ENCODE peak calls at places on chromosome 20, in six cellular contexts. U is HCT116, W is HFFc6, E is spleen, L is tibial artery, C is A549. Z is an unnamed sample.

GRCh38 chr20:32091888-32092346 is 17.6 kb upstream of the TM9SF4 start:
- DNase-seq in E (peak), C (peak), L (peak), W (peak), U (peak), Z (peak)

GRCh38 chr20:36997121-36997520 is 45.6 kb upstream of the SAMHD1 start:
- DNase-seq in W (no peak), C (no peak), U (no peak), E (no peak), L (no peak), Z (no peak)

GRCh38 chr20:25280051-25280573 is 32.2 kb downstream of the PYGB start:
- DNase-seq in E (peak), L (peak), C (no peak), U (no peak), W (no peak), Z (no peak)

GRCh38 chr20:63612276-63612931 is 14.5 kb downstream of the GMEB2 start:
- DNase-seq in E (peak), W (no peak), U (no peak), L (no peak), C (no peak), Z (no peak)

GRCh38 chr20:709864-710761 is 34.5 kb upstream of the SCRT2 start:
- DNase-seq in C (no peak), U (no peak), E (peak), W (no peak), L (peak), Z (no peak)

GRCh38 chr20:25249198-25249931 is 1.5 kb downstream of the PYGB start:
- DNase-seq in U (no peak), C (no peak), L (peak), E (no peak), W (no peak), Z (no peak)

GRCh38 chr20:17854307-17854903 is 114.2 kb downstream of the SNX5 start:
- DNase-seq in L (no peak), C (peak), U (peak), E (no peak), W (no peak), Z (no peak)

GRCh38 chr20:55800501-55800900 is 204.8 kb downstream of the CBLN4 start:
- DNase-seq in C (no peak), U (no peak), L (no peak), W (no peak), E (no peak), Z (no peak)

GRCh38 chr20:6178537-6178936 is 55.7 kb upstream of the FERMT1 start:
- DNase-seq in U (peak), C (no peak), W (peak), L (no peak), E (no peak), Z (no peak)
- TF ChIP-seq CTCF in U (peak), C (peak), W (peak), L (peak), E (no peak), Z (peak)

GRCh38 chr20:50527068-50527605 is 17.0 kb downstream of the PTPN1 start:
- DNase-seq in U (no peak), L (no peak), C (no peak), E (no peak), W (no peak), Z (no peak)
- TF ChIP-seq CTCF in U (no peak), L (no peak), C (no peak), E (no peak), W (no peak), Z (no peak)

DNA sequence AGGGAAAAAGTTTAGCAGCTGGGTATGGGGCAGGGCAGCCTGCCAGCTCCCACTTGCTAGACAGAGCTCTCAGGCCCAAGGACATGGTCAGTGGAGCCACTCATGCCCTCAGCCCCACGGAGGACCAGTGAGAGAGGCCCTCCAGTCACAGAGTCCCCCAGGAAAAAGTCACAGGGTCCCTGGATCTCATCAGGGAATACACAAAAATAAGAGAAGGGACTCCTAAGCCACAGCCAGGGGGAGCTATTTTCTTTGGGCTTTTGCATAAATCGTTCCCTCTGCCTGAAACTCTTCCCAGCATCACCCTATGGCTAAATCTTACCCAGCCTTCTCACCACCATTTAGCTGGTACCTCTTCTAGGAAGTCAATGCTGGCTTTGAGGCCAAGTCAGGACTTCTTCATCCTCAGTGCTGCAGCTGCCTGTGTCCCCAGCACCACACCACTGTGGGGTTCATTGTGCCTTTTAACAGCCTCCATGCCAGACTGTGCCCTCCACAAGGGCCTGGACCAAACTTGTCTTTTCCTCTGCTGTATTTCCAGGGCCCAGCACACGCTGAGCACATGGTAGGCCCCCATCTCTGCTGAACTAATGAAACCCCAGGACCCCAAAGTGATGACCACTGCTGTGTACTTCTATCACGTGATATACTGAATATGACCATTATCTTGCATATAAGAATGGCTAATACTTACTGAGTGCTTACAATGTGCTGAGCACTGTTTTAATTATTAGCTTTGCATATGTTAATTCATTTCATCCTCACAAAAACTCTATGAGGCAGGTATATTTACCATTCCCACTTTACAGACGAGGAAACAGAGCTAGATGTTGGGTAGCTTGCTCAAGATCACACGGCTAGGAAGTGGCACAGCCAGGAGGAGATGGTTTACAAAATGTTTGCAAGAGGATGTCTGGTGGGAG is 2.0 kb downstream of the ZNF335 start:
- DNase-seq in L (peak), W (peak), E (peak), U (peak), C (peak), Z (no peak)
- TF ChIP-seq CTCF in L (peak), W (peak), E (peak), U (peak), C (peak), Z (peak)

GRCh38 chr20:3739926-3740599 is 7.6 kb downstream of the HSPA12B start:
- DNase-seq in E (no peak), W (no peak), L (no peak), U (no peak), C (no peak), Z (no peak)
- TF ChIP-seq CTCF in E (no peak), W (no peak), L (no peak), U (no peak), C (no peak), Z (no peak)

DNA sequence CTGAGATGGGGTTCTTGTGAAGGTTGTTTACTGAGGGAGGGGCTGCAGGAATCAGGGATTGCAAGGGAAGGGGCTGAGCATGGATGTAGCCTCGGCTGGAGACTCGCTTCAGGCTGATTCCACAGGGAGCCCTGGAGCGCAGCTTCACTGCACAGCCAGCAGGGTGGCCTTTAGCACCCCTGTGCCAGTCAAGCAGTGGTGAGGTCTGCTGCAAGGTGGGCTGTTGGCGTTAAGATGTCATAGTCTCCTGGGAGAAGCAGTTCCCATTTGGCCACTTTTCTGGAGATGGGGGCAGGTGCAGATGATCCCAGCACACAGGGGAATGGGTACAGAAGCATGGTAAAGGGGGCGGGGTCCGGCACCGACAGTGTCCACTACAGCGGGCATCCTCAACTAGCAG is 126.3 kb downstream of the TOX2 start:
- DNase-seq in L (peak), W (no peak), C (no peak), E (peak), U (no peak), Z (no peak)
- TF ChIP-seq CTCF in L (no peak), W (peak), C (no peak), E (no peak), U (peak), Z (no peak)

GRCh38 chr20:54221383-54221782 is 13.5 kb downstream of the PFDN4 start:
- DNase-seq in U (no peak), E (no peak), W (no peak), C (no peak), L (no peak), Z (no peak)

GRCh38 chr20:54220722-54221121 is 12.8 kb downstream of the PFDN4 start:
- DNase-seq in C (no peak), U (no peak), W (no peak), L (no peak), E (no peak), Z (no peak)

GRCh38 chr20:54217762-54218161 is 9.9 kb downstream of the PFDN4 start:
- DNase-seq in C (no peak), U (no peak), E (no peak), W (no peak), L (no peak), Z (no peak)

GRCh38 chr20:54218470-54218869 is 10.6 kb downstream of the PFDN4 start:
- DNase-seq in U (no peak), E (no peak), C (no peak), L (no peak), W (no peak), Z (no peak)

DNA sequence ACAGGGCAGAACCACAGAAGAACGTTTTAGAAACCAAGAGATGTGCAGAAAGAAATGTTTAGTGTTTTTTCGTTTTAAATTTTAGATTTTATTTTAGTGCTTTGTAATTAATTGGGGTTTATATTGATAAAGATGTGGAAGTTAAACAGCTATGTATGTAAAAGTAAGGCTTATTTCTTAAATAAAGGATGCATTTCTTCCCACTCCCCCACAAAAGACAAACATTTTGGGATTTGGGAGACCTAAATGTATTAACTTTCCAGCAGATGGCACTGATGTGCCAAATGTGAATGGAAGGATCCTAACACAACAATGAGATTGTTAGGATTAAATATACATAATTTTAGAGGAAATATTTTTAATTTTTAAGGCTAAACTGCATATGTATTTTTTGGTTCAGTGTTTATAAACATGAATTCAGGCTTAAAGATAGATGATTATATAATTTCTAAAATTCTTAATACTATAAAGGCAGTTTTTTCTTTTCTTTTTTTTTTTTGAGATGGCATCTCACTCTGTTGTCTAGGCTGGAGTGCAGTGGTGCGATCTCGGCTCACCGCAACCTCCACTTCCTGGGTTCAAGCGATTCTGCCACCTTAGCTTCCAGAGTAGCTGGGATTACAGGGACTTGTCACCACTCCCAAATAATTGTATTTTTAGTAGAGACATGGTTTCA is 12.0 kb downstream of the PFDN4 start:
- DNase-seq in E (no peak), C (peak), U (peak), W (peak), L (no peak), Z (no peak)
- TF ChIP-seq CTCF in E (no peak), C (peak), U (peak), W (peak), L (peak), Z (peak)

GRCh38 chr20:44066645-44067606 is 120.1 kb downstream of the JPH2 start:
- DNase-seq in C (no peak), W (no peak), U (no peak), E (peak), L (peak), Z (peak)

GRCh38 chr20:44069203-44069931 is 117.6 kb downstream of the JPH2 start:
- DNase-seq in L (peak), C (no peak), E (peak), U (no peak), W (no peak), Z (no peak)

GRCh38 chr20:44068780-44069191 is 118.2 kb downstream of the JPH2 start:
- DNase-seq in L (peak), E (peak), C (no peak), W (no peak), U (no peak), Z (peak)

GRCh38 chr20:44067650-44068081 is 119.3 kb downstream of the JPH2 start:
- DNase-seq in E (peak), W (no peak), C (no peak), L (peak), U (no peak), Z (peak)

DNA sequence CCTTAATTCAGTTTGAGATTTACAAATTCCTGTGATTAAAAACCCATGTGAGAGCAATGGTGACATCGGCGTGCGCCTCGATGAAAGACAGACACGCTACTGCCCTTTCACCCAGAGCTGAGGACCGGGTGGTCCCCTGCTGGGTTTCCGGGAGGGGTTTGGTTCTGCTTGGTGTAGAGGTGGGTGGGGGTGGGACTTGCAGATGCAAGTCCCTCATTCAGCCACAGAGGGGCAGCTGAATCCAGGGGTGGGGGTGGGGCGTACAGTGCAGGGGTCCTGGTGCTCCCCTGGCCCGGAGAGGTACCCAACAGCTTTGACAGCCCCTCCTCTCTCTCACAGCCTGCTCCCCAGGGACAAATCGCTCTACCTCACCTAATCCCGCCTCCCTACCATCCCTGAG is 118.7 kb downstream of the JPH2 start:
- DNase-seq in E (no peak), C (no peak), L (peak), W (no peak), U (no peak), Z (no peak)
- TF ChIP-seq CTCF in E (no peak), C (no peak), L (no peak), W (no peak), U (no peak), Z (no peak)